ENCODE peak calls at places on chromosomes 16 and 17, in nine cellular contexts. Q, U, J, B, L, D, K, N and X are unnamed samples.

GRCh38 chr17:65824901-65825300 is 263.5 kb upstream of the AXIN2 start:
- DNase-seq in Q (no peak), D (no peak), K (no peak), B (no peak), U (no peak), J (no peak), N (no peak), L (no peak), X (no peak)

GRCh38 chr16:27231692-27232060 is 28.4 kb downstream of the KDM8 start:
- DNase-seq in L (no peak), N (no peak), D (no peak), Q (no peak), B (no peak), K (no peak), U (no peak), J (no peak), X (no peak)

GRCh38 chr16:10153993-10154788 is 28.0 kb downstream of the GRIN2A start:
- DNase-seq in J (no peak), U (no peak), Q (no peak), B (no peak), N (no peak), L (no peak), D (no peak), K (no peak), X (no peak)

GRCh38 chr16:59385953-59386352 is 651.8 kb upstream of the GOT2 start:
- DNase-seq in U (no peak), D (no peak), L (no peak), Q (no peak), B (no peak), K (no peak), J (peak; percentile 20), N (no peak), X (no peak)

GRCh38 chr17:35046740-35047283 is 16.7 kb downstream of the RFFL start:
- DNase-seq in J (no peak), Q (no peak), N (peak; percentile 19), L (peak; percentile 69), U (no peak), D (no peak), B (no peak), K (no peak), X (no peak)

GRCh38 chr16:11684231-11685025 is 16.2 kb downstream of the SNN start:
- DNase-seq in B (no peak), J (no peak), Q (no peak), L (no peak), U (no peak), N (no peak), D (no peak), K (no peak), X (no peak)

GRCh38 chr17:83152745-83153611 is 73.6 kb downstream of the METRNL start:
- DNase-seq in L (no peak), D (no peak), B (no peak), J (no peak), U (no peak), N (no peak), K (peak; percentile 75), Q (no peak), X (no peak)

GRCh38 chr17:2982854-2983636 is 80.4 kb downstream of the OR1D5 start:
- DNase-seq in K (peak; percentile 78), U (no peak), L (no peak), Q (no peak), B (peak; percentile 29), D (no peak), J (peak; percentile 36), N (no peak), X (no peak)

GRCh38 chr17:19705201-19705600 is 11.2 kb downstream of the SLC47A2 start:
- DNase-seq in U (no peak), B (no peak), K (peak; percentile 48), L (no peak), D (no peak), J (no peak), N (no peak), Q (peak; percentile 21), X (no peak)

GRCh38 chr16:50210266-50211038 is 55.9 kb upstream of the ADCY7 start:
- DNase-seq in D (peak; percentile 72), B (peak; percentile 47), N (peak; percentile 20), U (peak; percentile 72), J (peak; percentile 72), L (peak; percentile 79), K (peak; percentile 80), Q (peak; percentile 25), X (no peak)